ENCODE peak calls at places on chromosome 5, in five cellular contexts. I, R, J, T and C are unnamed samples.

GRCh38 chr5:156149203-156149602 is 177.8 kb upstream of the SGCD start:
- DNase-seq in J (no peak), I (no peak), T (no peak), R (no peak), C (no peak)

GRCh38 chr5:169218176-169218575 is 82.8 kb downstream of the SLIT3 start:
- DNase-seq in I (no peak), T (no peak), J (no peak), R (no peak), C (no peak)

GRCh38 chr5:82010696-82011095 is 38.9 kb downstream of the ATG10 start:
- DNase-seq in R (no peak), I (no peak), T (no peak), J (no peak), C (no peak)

GRCh38 chr5:91288517-91288916 is 94.6 kb downstream of the ARRDC3 start:
- DNase-seq in R (no peak), I (no peak), J (no peak), T (no peak), C (peak; percentile 80)

GRCh38 chr5:80250801-80251200 is 5.0 kb downstream of the SERINC5 start:
- DNase-seq in R (no peak), I (no peak), J (no peak), T (no peak), C (no peak)

GRCh38 chr5:16480821-16481538 is 15.4 kb upstream of the ZNF622 start:
- DNase-seq in T (no peak), R (no peak), J (no peak), I (no peak), C (no peak)

GRCh38 chr5:160197341-160198147 is 31.8 kb upstream of the FABP6 start:
- DNase-seq in I (no peak), R (no peak), T (peak; percentile 22), J (peak; percentile 56), C (no peak)

GRCh38 chr5:151896041-151896691 is 28.5 kb downstream of the GLRA1 start:
- DNase-seq in J (no peak), I (no peak), T (no peak), R (no peak), C (no peak)

GRCh38 chr5:64727150-64727549 is 36.8 kb downstream of the SHISAL2B start:
- DNase-seq in I (no peak), R (no peak), J (no peak), T (no peak), C (no peak)
- H3K36me3 ChIP-seq in I (peaks cover 7% of the 10 kb centered on the region), R (no peaks in the 10 kb centered on the region), J (peaks cover 70% of the 10 kb centered on the region), T (no peaks in the 10 kb centered on the region), C (peaks cover 11% of the 10 kb centered on the region)

GRCh38 chr5:181192337-181193046 is 12.5 kb downstream of the TRIM7 start:
- DNase-seq in J (no peak), T (no peak), R (no peak), I (no peak), C (no peak)
- TF ChIP-seq POLR2A in J (no peak), T (no peak), R (no peak), I (no peak), C (no peak)

DNA sequence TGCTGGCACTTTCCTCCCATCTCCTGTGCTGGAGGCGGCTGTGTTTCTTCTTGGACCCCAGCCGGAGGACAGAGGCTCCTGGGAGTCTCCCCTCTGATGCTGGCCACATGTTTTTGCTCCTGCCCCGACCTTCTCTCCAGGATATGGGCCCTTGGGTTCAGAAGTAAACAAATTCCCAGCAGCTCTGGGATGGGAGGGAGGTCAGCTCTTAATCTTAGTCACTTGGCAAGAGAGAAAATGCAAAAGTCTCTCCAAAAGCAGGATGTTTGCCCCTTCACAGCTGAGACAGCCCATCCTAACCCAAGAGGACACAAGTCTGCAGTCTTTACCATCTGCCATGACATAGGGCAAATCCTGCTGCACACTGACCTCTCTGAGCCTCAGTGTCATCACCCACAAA is 116.9 kb upstream of the CXCL14 start:
- DNase-seq in R (no peak), I (no peak), J (no peak), T (no peak), C (no peak)
- H3K27me3 ChIP-seq in R (no peaks in the 10 kb centered on the region), I (peaks cover under 1% of the 10 kb centered on the region), J (peaks cover 4% of the 10 kb centered on the region), T (no peaks in the 10 kb centered on the region), C (no peaks in the 10 kb centered on the region)

DNA sequence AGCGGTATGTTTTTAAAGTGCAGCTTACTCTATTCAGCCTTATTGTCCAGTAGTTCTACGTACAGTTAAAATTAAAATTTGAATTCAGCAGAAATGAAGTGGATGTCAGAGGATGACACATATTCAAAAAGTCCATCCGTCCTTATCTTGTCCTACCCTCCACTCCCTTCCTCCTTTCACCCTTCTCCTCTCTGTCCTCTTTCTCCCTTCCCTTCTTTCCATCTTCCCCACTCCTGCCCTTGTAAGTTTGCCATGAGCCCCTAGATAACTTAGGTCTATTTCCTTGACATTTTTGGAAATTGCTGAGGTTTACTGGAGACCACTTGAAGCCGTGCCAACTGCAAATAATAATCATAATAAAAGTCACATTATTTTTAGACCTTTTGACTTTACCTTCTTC is 67.6 kb downstream of the TRIO start:
- DNase-seq in I (no peak), R (no peak), T (no peak), J (no peak), C (no peak)
- H3K36me3 ChIP-seq in I (no peaks in the 10 kb centered on the region), R (no peaks in the 10 kb centered on the region), T (no peaks in the 10 kb centered on the region), J (no peaks in the 10 kb centered on the region), C (no peaks in the 10 kb centered on the region)

GRCh38 chr5:177473461-177473991 is at the start of gene DBN1:
- DNase-seq in R (no peak), I (no peak), T (peak; percentile 65), J (peak; percentile 65), C (peak; percentile 82)
- TF ChIP-seq POLR2A in R (no peak), I (no peak), T (no peak), J (no peak), C (no peak)

GRCh38 chr5:127210082-127210481 is 80.5 kb upstream of the MEGF10 start:
- DNase-seq in T (no peak), J (no peak), I (no peak), R (no peak), C (no peak)

GRCh38 chr5:127216143-127216542 is 74.5 kb upstream of the MEGF10 start:
- DNase-seq in R (no peak), I (no peak), T (no peak), J (no peak), C (no peak)

GRCh38 chr5:127216906-127217675 is 73.5 kb upstream of the MEGF10 start:
- DNase-seq in I (no peak), R (no peak), T (no peak), J (no peak), C (no peak)

DNA sequence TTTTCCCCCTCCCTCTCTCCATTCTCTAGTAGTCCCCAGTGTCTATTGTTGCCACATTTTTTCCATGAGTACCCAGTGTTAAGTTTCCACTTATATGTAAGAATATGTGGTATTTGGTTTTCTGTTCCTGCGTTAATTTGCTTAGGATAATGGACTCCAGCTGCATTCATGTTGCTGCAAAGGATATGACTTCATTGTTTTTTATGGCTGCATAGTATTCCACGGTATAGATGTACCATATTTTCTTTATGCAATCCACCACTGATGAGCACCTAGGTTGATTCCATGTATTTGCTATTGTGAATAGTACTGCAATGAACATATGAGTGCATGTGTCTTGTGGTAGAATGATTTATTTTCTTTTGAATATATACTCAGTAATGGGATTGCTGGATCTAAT is 77.4 kb upstream of the MEGF10 start:
- DNase-seq in R (no peak), T (no peak), J (no peak), I (no peak), C (no peak)
- H3K27me3 ChIP-seq in R (no peaks in the 10 kb centered on the region), T (no peaks in the 10 kb centered on the region), J (no peaks in the 10 kb centered on the region), I (no peaks in the 10 kb centered on the region), C (no peaks in the 10 kb centered on the region)